ENCODE peak calls at places on chromosomes 5 and 9, in eight cellular contexts. One of them, this sample, is unnamed.

GRCh38 chr5:164306662-164307061 is 801.2 kb downstream of the MAT2B start:
- DNase-seq in neural crest cell: no peak
- DNase-seq in fibroblast of pulmonary artery: peak
- DNase-seq in foreskin fibroblast: no peak
- DNase-seq in left lung: no peak
- DNase-seq in BJ: no peak
- DNase-seq in mesothelial cell of epicardium: no peak
- DNase-seq in astrocyte of the spinal cord: peak
- DNase-seq in this sample: no peak

GRCh38 chr5:72129730-72130129 is 22.5 kb downstream of the MAP1B start:
- DNase-seq in foreskin fibroblast: no peak
- DNase-seq in mesothelial cell of epicardium: no peak
- DNase-seq in neural crest cell: no peak
- DNase-seq in left lung: no peak
- DNase-seq in BJ: no peak
- DNase-seq in astrocyte of the spinal cord: peak
- DNase-seq in fibroblast of pulmonary artery: no peak
- DNase-seq in this sample: no peak

GRCh38 chr9:5786370-5787127 is 46.4 kb downstream of the ERMP1 start:
- DNase-seq in foreskin fibroblast: peak
- DNase-seq in left lung: no peak
- DNase-seq in mesothelial cell of epicardium: no peak
- DNase-seq in neural crest cell: no peak
- DNase-seq in astrocyte of the spinal cord: peak
- DNase-seq in fibroblast of pulmonary artery: peak
- DNase-seq in BJ: no peak
- DNase-seq in this sample: no peak

GRCh38 chr9:68730570-68731227 is 25.7 kb downstream of the PIP5K1B start:
- DNase-seq in fibroblast of pulmonary artery: no peak
- DNase-seq in foreskin fibroblast: no peak
- DNase-seq in BJ: no peak
- DNase-seq in left lung: no peak
- DNase-seq in mesothelial cell of epicardium: no peak
- DNase-seq in neural crest cell: no peak
- DNase-seq in astrocyte of the spinal cord: no peak
- DNase-seq in this sample: no peak

GRCh38 chr5:92769986-92770385 is 811.0 kb downstream of the NR2F1-AS1 start:
- DNase-seq in fibroblast of pulmonary artery: peak
- DNase-seq in astrocyte of the spinal cord: peak
- DNase-seq in mesothelial cell of epicardium: no peak
- DNase-seq in BJ: no peak
- DNase-seq in foreskin fibroblast: peak
- DNase-seq in left lung: no peak
- DNase-seq in neural crest cell: no peak
- DNase-seq in this sample: no peak

GRCh38 chr9:137032893-137033292 is 1.0 kb upstream of the FUT7 start:
- DNase-seq in left lung: peak
- DNase-seq in astrocyte of the spinal cord: no peak
- DNase-seq in foreskin fibroblast: no peak
- DNase-seq in fibroblast of pulmonary artery: no peak
- DNase-seq in BJ: no peak
- DNase-seq in neural crest cell: no peak
- DNase-seq in mesothelial cell of epicardium: no peak
- DNase-seq in this sample: no peak

GRCh38 chr5:124111886-124112285 is 599.9 kb downstream of the CSNK1G3 start:
- DNase-seq in left lung: no peak
- DNase-seq in neural crest cell: no peak
- DNase-seq in fibroblast of pulmonary artery: peak
- DNase-seq in astrocyte of the spinal cord: no peak
- DNase-seq in mesothelial cell of epicardium: no peak
- DNase-seq in BJ: no peak
- DNase-seq in foreskin fibroblast: peak
- DNase-seq in this sample: no peak

GRCh38 chr9:136829412-136829811 is 12.9 kb upstream of the AJM1 start:
- DNase-seq in BJ: no peak
- DNase-seq in astrocyte of the spinal cord: no peak
- DNase-seq in left lung: no peak
- DNase-seq in fibroblast of pulmonary artery: no peak
- DNase-seq in foreskin fibroblast: no peak
- DNase-seq in neural crest cell: no peak
- DNase-seq in mesothelial cell of epicardium: no peak
- DNase-seq in this sample: no peak

GRCh38 chr5:142621227-142621626 is 64.7 kb downstream of the FGF1 start:
- DNase-seq in left lung: no peak
- DNase-seq in foreskin fibroblast: peak
- DNase-seq in BJ: no peak
- DNase-seq in astrocyte of the spinal cord: peak
- DNase-seq in fibroblast of pulmonary artery: peak
- DNase-seq in neural crest cell: no peak
- DNase-seq in mesothelial cell of epicardium: no peak
- DNase-seq in this sample: no peak

GRCh38 chr5:145775893-145776444 is 59.2 kb downstream of the PRELID2 start:
- DNase-seq in left lung: no peak
- DNase-seq in astrocyte of the spinal cord: peak
- DNase-seq in BJ: peak
- DNase-seq in fibroblast of pulmonary artery: peak
- DNase-seq in neural crest cell: no peak
- DNase-seq in foreskin fibroblast: peak
- DNase-seq in mesothelial cell of epicardium: no peak
- DNase-seq in this sample: no peak

GRCh38 chr9:116589392-116590354 is 97.4 kb upstream of the TRIM32 start:
- DNase-seq in astrocyte of the spinal cord: peak
- DNase-seq in neural crest cell: no peak
- DNase-seq in left lung: no peak
- DNase-seq in fibroblast of pulmonary artery: peak
- DNase-seq in foreskin fibroblast: peak
- DNase-seq in BJ: no peak
- DNase-seq in mesothelial cell of epicardium: no peak
- DNase-seq in this sample: no peak
- TF ChIP-seq CTCF in astrocyte of the spinal cord: peak
- TF ChIP-seq CTCF in neural crest cell: peak
- TF ChIP-seq CTCF in left lung: no peak
- TF ChIP-seq CTCF in fibroblast of pulmonary artery: peak
- TF ChIP-seq CTCF in foreskin fibroblast: peak
- TF ChIP-seq CTCF in BJ: peak
- TF ChIP-seq CTCF in mesothelial cell of epicardium: peak
- TF ChIP-seq CTCF in this sample: peak

GRCh38 chr5:7396169-7397004 is 449 bp downstream of the ADCY2 start:
- DNase-seq in left lung: no peak
- DNase-seq in mesothelial cell of epicardium: peak
- DNase-seq in astrocyte of the spinal cord: no peak
- DNase-seq in fibroblast of pulmonary artery: no peak
- DNase-seq in foreskin fibroblast: no peak
- DNase-seq in neural crest cell: no peak
- DNase-seq in BJ: no peak
- DNase-seq in this sample: peak

GRCh38 chr5:7397005-7397546 is 1.1 kb downstream of the ADCY2 start:
- DNase-seq in BJ: no peak
- DNase-seq in left lung: no peak
- DNase-seq in neural crest cell: no peak
- DNase-seq in astrocyte of the spinal cord: peak
- DNase-seq in mesothelial cell of epicardium: no peak
- DNase-seq in fibroblast of pulmonary artery: no peak
- DNase-seq in foreskin fibroblast: no peak
- DNase-seq in this sample: no peak

GRCh38 chr5:7395432-7396168 is at the start of gene ADCY2:
- DNase-seq in mesothelial cell of epicardium: no peak
- DNase-seq in foreskin fibroblast: no peak
- DNase-seq in left lung: no peak
- DNase-seq in astrocyte of the spinal cord: no peak
- DNase-seq in neural crest cell: no peak
- DNase-seq in fibroblast of pulmonary artery: no peak
- DNase-seq in BJ: no peak
- DNase-seq in this sample: peak

GRCh38 chr5:7393921-7394799 is 1.8 kb upstream of the ADCY2 start:
- DNase-seq in fibroblast of pulmonary artery: no peak
- DNase-seq in left lung: no peak
- DNase-seq in neural crest cell: no peak
- DNase-seq in astrocyte of the spinal cord: no peak
- DNase-seq in foreskin fibroblast: no peak
- DNase-seq in BJ: no peak
- DNase-seq in mesothelial cell of epicardium: no peak
- DNase-seq in this sample: no peak

DNA sequence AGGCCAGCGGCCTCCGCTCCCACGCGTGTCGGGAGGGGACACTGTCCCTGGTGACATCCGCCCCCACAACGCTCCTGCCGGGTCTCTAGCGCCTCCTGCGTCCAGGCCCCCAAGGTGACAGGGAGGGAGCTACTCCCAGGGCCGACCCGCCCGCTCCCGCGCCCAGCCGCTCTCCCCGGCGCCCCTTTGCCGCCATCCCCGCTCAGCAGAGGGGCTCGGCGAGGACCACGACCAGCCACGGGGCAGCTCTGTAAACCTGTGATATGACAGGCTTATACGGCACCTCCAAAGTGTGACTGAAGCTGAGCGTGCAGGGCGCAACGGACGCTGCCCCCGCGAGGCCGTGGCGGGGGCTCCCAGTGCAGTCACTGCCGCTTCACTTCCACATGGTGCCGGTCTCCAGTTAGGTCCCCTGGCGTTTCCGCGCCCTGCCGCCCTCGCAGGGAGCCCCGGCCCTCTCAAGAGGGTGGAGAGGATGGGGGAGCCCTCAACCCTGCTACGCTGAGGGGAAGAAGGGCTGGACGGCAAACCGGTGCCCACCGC is 978 bp upstream of the ADCY2 start:
- DNase-seq in astrocyte of the spinal cord: no peak
- DNase-seq in foreskin fibroblast: no peak
- DNase-seq in left lung: no peak
- DNase-seq in BJ: no peak
- DNase-seq in mesothelial cell of epicardium: no peak
- DNase-seq in fibroblast of pulmonary artery: no peak
- DNase-seq in neural crest cell: peak
- DNase-seq in this sample: peak
- TF ChIP-seq CTCF in astrocyte of the spinal cord: no peak
- TF ChIP-seq CTCF in foreskin fibroblast: no peak
- TF ChIP-seq CTCF in left lung: no peak
- TF ChIP-seq CTCF in BJ: no peak
- TF ChIP-seq CTCF in mesothelial cell of epicardium: no peak
- TF ChIP-seq CTCF in fibroblast of pulmonary artery: no peak
- TF ChIP-seq CTCF in neural crest cell: peak
- TF ChIP-seq CTCF in this sample: peak

GRCh38 chr9:108671156-108671555 is 184.6 kb downstream of the ACTL7B start:
- DNase-seq in astrocyte of the spinal cord: no peak
- DNase-seq in fibroblast of pulmonary artery: peak
- DNase-seq in BJ: peak
- DNase-seq in mesothelial cell of epicardium: no peak
- DNase-seq in neural crest cell: no peak
- DNase-seq in foreskin fibroblast: peak
- DNase-seq in left lung: no peak
- DNase-seq in this sample: no peak
- TF ChIP-seq CTCF in astrocyte of the spinal cord: peak
- TF ChIP-seq CTCF in fibroblast of pulmonary artery: peak
- TF ChIP-seq CTCF in BJ: peak
- TF ChIP-seq CTCF in mesothelial cell of epicardium: no peak
- TF ChIP-seq CTCF in neural crest cell: peak
- TF ChIP-seq CTCF in foreskin fibroblast: peak
- TF ChIP-seq CTCF in left lung: no peak
- TF ChIP-seq CTCF in this sample: peak

GRCh38 chr9:21583628-21584027 is 101.5 kb upstream of the IFNE start:
- DNase-seq in foreskin fibroblast: no peak
- DNase-seq in mesothelial cell of epicardium: no peak
- DNase-seq in neural crest cell: no peak
- DNase-seq in astrocyte of the spinal cord: peak
- DNase-seq in fibroblast of pulmonary artery: no peak
- DNase-seq in BJ: no peak
- DNase-seq in left lung: no peak
- DNase-seq in this sample: no peak

GRCh38 chr9:21589344-21590056 is 107.4 kb upstream of the IFNE start:
- DNase-seq in fibroblast of pulmonary artery: no peak
- DNase-seq in astrocyte of the spinal cord: no peak
- DNase-seq in foreskin fibroblast: no peak
- DNase-seq in mesothelial cell of epicardium: no peak
- DNase-seq in BJ: no peak
- DNase-seq in neural crest cell: no peak
- DNase-seq in left lung: no peak
- DNase-seq in this sample: no peak

GRCh38 chr9:21590058-21590996 is 108.2 kb upstream of the IFNE start:
- DNase-seq in foreskin fibroblast: no peak
- DNase-seq in left lung: no peak
- DNase-seq in mesothelial cell of epicardium: no peak
- DNase-seq in fibroblast of pulmonary artery: no peak
- DNase-seq in astrocyte of the spinal cord: no peak
- DNase-seq in BJ: no peak
- DNase-seq in neural crest cell: no peak
- DNase-seq in this sample: no peak

GRCh38 chr9:21584890-21585289 is 102.8 kb upstream of the IFNE start:
- DNase-seq in foreskin fibroblast: no peak
- DNase-seq in astrocyte of the spinal cord: no peak
- DNase-seq in fibroblast of pulmonary artery: no peak
- DNase-seq in BJ: no peak
- DNase-seq in left lung: no peak
- DNase-seq in neural crest cell: no peak
- DNase-seq in mesothelial cell of epicardium: no peak
- DNase-seq in this sample: no peak

DNA sequence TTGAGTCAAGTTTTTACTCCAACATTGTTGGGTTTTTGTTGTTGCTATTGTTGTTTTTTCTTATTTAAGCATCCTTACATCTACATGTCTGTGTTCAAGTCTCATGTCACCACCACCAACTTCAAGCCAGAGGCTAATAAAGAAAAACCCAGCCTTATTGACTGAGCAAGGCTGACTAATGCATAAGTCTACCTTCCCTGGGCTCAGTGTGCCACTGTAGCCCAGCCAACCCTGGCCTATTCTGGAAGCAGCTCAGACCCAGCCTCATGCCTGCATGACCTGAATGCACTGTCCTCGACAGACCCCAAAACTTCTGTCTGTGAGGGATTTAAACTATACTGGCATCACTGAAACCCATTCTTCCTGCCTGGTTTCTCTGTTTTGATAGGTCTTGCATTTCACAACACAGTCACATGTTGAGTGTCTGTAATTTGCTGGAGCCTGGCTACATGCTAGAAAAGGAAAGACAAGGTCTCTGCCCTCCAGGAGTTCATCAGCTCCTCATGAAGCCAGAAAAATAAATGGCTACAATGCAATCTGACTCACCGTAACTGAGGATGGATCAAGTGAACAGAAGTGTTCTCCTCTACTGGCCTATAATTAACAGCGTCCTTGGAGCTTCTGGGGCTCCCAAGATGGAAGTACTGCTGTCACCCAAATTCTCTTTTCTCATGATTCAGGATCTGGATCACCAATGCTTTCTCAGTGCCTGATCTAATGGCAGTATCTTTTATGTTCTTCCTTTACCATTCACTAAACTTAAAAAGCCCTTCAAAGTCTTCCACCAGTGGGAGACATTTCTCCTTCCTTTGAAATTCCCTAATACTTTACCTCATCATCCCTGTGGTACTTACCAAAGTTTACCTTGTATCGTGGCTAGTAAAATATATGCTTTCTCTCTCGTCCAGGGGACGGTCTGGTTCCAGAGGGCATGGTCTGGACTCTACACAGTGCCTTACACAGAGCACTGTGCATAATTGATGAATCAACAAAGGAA is 103.9 kb upstream of the IFNE start:
- DNase-seq in astrocyte of the spinal cord: peak
- DNase-seq in mesothelial cell of epicardium: no peak
- DNase-seq in BJ: no peak
- DNase-seq in foreskin fibroblast: peak
- DNase-seq in left lung: no peak
- DNase-seq in fibroblast of pulmonary artery: peak
- DNase-seq in neural crest cell: no peak
- DNase-seq in this sample: no peak
- TF ChIP-seq CTCF in astrocyte of the spinal cord: peak
- TF ChIP-seq CTCF in mesothelial cell of epicardium: no peak
- TF ChIP-seq CTCF in BJ: peak
- TF ChIP-seq CTCF in foreskin fibroblast: peak
- TF ChIP-seq CTCF in left lung: no peak
- TF ChIP-seq CTCF in fibroblast of pulmonary artery: peak
- TF ChIP-seq CTCF in neural crest cell: no peak
- TF ChIP-seq CTCF in this sample: no peak